ENCODE peak calls at places on chromosomes 2 and 18, in four cellular contexts. U, G, T and V are unnamed samples.

GRCh38 chr18:69636529-69637301 is 236.0 kb downstream of the DOK6 start:
- DNase-seq in U (peak; percentile 27), G (no peak), T (peak; percentile 18), V (no peak)

GRCh38 chr18:1306641-1307040 is 402.0 kb downstream of the ADCYAP1 start:
- DNase-seq in G (no peak), T (no peak), U (no peak), V (no peak)

GRCh38 chr2:37766087-37766486 is 94.6 kb upstream of the CDC42EP3 start:
- DNase-seq in U (no peak), G (no peak), T (no peak), V (no peak)

GRCh38 chr2:121804340-121804739 is 48.9 kb downstream of the TSN start:
- DNase-seq in T (no peak), G (peak; percentile 63), U (peak; percentile 29), V (no peak)

GRCh38 chr2:238872026-238872425 is 24.1 kb downstream of the TWIST2 start:
- DNase-seq in T (no peak), U (no peak), G (no peak), V (no peak)

GRCh38 chr2:105100064-105100840 is 62.4 kb downstream of the MRPS9 start:
- DNase-seq in T (no peak), U (no peak), G (no peak), V (no peak)

GRCh38 chr18:48946329-48946835 is 4.4 kb downstream of the SMAD7 start:
- DNase-seq in U (no peak), T (no peak), G (no peak), V (no peak)

GRCh38 chr18:9987931-9988330 is 74.1 kb downstream of the VAPA start:
- DNase-seq in G (no peak), T (no peak), U (no peak), V (no peak)

GRCh38 chr2:179932786-179933185 is 71.4 kb upstream of the ZNF385B start:
- DNase-seq in U (no peak), G (no peak), T (no peak), V (no peak)

GRCh38 chr18:30970201-30970816 is 72.2 kb downstream of the DSC3 start:
- DNase-seq in G (no peak), U (no peak), T (no peak), V (no peak)

GRCh38 chr2:185939858-185940257 is 201.3 kb downstream of the FSIP2 start:
- DNase-seq in T (no peak), G (no peak), U (no peak), V (no peak)

GRCh38 chr2:69210386-69210785 is 176.6 kb downstream of the GFPT1 start:
- DNase-seq in U (no peak), G (no peak), T (no peak), V (no peak)

GRCh38 chr2:188046437-188046836 is 245.2 kb upstream of the GULP1 start:
- DNase-seq in G (no peak), T (no peak), U (no peak), V (no peak)

GRCh38 chr2:47334356-47335136 is 68.4 kb upstream of the MSH2 start:
- DNase-seq in T (no peak), G (no peak), U (no peak), V (no peak)

GRCh38 chr18:9019135-9019534 is 83.4 kb upstream of the NDUFV2 start:
- DNase-seq in G (no peak), U (no peak), T (no peak), V (no peak)

GRCh38 chr2:166610180-166610919 is 116.3 kb upstream of the SCN7A start:
- DNase-seq in G (no peak), U (no peak), T (no peak), V (no peak)

GRCh38 chr2:36811071-36811470 is 114.6 kb downstream of the VIT start:
- DNase-seq in U (no peak), G (no peak), T (no peak), V (no peak)

GRCh38 chr2:156896294-156896693 is 361.2 kb upstream of the GALNT5 start:
- DNase-seq in U (no peak), T (no peak), G (peak; percentile 28), V (no peak)

GRCh38 chr2:65366595-65367125 is 65.7 kb downstream of the SPRED2 start:
- DNase-seq in U (peak; percentile 42), T (no peak), G (peak; percentile 27), V (no peak)

GRCh38 chr2:66665124-66665984 is 230.4 kb downstream of the MEIS1 start:
- DNase-seq in G (no peak), U (no peak), T (no peak), V (no peak)

GRCh38 chr18:45569566-45569965 is 45.7 kb upstream of the SLC14A2 start:
- DNase-seq in U (no peak), T (no peak), G (no peak), V (no peak)

GRCh38 chr2:72043985-72044384 is 103.7 kb downstream of the CYP26B1 start:
- DNase-seq in U (no peak), T (no peak), G (no peak), V (no peak)

GRCh38 chr18:48199399-48199798 is 209.8 kb downstream of the ZBTB7C start:
- DNase-seq in U (no peak), T (no peak), G (no peak), V (no peak)

GRCh38 chr2:28986429-28986828 is 5.3 kb downstream of the TOGARAM2 start:
- DNase-seq in U (no peak), T (no peak), G (no peak), V (no peak)

GRCh38 chr2:66915237-66915636 is 480.3 kb downstream of the MEIS1 start:
- DNase-seq in T (no peak), U (no peak), G (no peak), V (no peak)

GRCh38 chr18:41378628-41379027 is 576.4 kb upstream of the PIK3C3 start:
- DNase-seq in G (peak; percentile 71), U (no peak), T (no peak), V (no peak)

GRCh38 chr2:238238766-238239551 is 879 bp downstream of the HES6 start:
- DNase-seq in G (peak; percentile 20), T (peak; percentile 27), U (peak; percentile 45), V (peak; percentile 53)

GRCh38 chr2:102837626-102838198 is 75.9 kb downstream of the TMEM182 start:
- DNase-seq in T (no peak), G (no peak), U (no peak), V (no peak)

GRCh38 chr2:122627388-122627787 is 871.9 kb downstream of the TSN start:
- DNase-seq in G (no peak), U (no peak), T (no peak), V (no peak)